ENCODE peak calls at places on chromosomes 3 and 15, in four cellular contexts. One of them, this sample, is unnamed. For H3K27me3, the result is how much of the 10 kb centered on the place peaks cover.

GRCh38 chr3:116020495-116020894 is 397.2 kb downstream of the GAP43 start:
- DNase-seq in heart left ventricle: no peak
- DNase-seq in breast epithelium: no peak
- DNase-seq in tibial artery: no peak
- DNase-seq in this sample: no peak

GRCh38 chr15:91844928-91845327 is 8.6 kb upstream of the SLCO3A1 start:
- DNase-seq in heart left ventricle: no peak
- DNase-seq in breast epithelium: no peak
- DNase-seq in tibial artery: no peak
- DNase-seq in this sample: no peak

GRCh38 chr3:24343084-24343783 is 151.4 kb downstream of the THRB start:
- DNase-seq in heart left ventricle: no peak
- DNase-seq in breast epithelium: no peak
- DNase-seq in tibial artery: no peak
- DNase-seq in this sample: no peak

GRCh38 chr15:85618956-85619491 is 175.7 kb downstream of the KLHL25 start:
- DNase-seq in heart left ventricle: peak
- DNase-seq in breast epithelium: peak
- DNase-seq in tibial artery: peak
- DNase-seq in this sample: peak

GRCh38 chr3:43770426-43771103 is 79.8 kb downstream of the ABHD5 start:
- DNase-seq in heart left ventricle: peak
- DNase-seq in breast epithelium: no peak
- DNase-seq in tibial artery: peak
- DNase-seq in this sample: no peak

GRCh38 chr3:168096210-168096795 is 579 bp upstream of the GOLIM4 start:
- DNase-seq in heart left ventricle: no peak
- DNase-seq in breast epithelium: no peak
- DNase-seq in tibial artery: no peak
- DNase-seq in this sample: no peak

GRCh38 chr3:114450008-114450596 is 156.3 kb downstream of the TIGIT start:
- DNase-seq in heart left ventricle: no peak
- DNase-seq in breast epithelium: no peak
- DNase-seq in tibial artery: no peak
- DNase-seq in this sample: no peak

GRCh38 chr3:43755511-43756200 is 64.9 kb downstream of the ABHD5 start:
- DNase-seq in heart left ventricle: no peak
- DNase-seq in breast epithelium: no peak
- DNase-seq in tibial artery: no peak
- DNase-seq in this sample: no peak

GRCh38 chr15:63288778-63289378 is 11.5 kb downstream of the APH1B start:
- DNase-seq in heart left ventricle: no peak
- DNase-seq in breast epithelium: no peak
- DNase-seq in tibial artery: no peak
- DNase-seq in this sample: no peak

GRCh38 chr3:134249442-134249841 is 1.2 kb downstream of the RYK start:
- DNase-seq in heart left ventricle: no peak
- DNase-seq in breast epithelium: no peak
- DNase-seq in tibial artery: no peak
- DNase-seq in this sample: no peak

GRCh38 chr3:185215873-185216586 is 37.8 kb downstream of the EHHADH start:
- DNase-seq in heart left ventricle: no peak
- DNase-seq in breast epithelium: no peak
- DNase-seq in tibial artery: no peak
- DNase-seq in this sample: no peak

GRCh38 chr3:194686414-194686815 is 732 bp downstream of the FAM43A start:
- DNase-seq in heart left ventricle: no peak
- DNase-seq in breast epithelium: no peak
- DNase-seq in tibial artery: no peak
- DNase-seq in this sample: no peak

GRCh38 chr3:143737065-143737464 is 111.2 kb downstream of the SLC9A9 start:
- DNase-seq in heart left ventricle: no peak
- DNase-seq in breast epithelium: no peak
- DNase-seq in tibial artery: no peak
- DNase-seq in this sample: no peak

GRCh38 chr3:27488821-27489220 is 4.6 kb upstream of the SLC4A7 start:
- DNase-seq in heart left ventricle: no peak
- DNase-seq in breast epithelium: no peak
- DNase-seq in tibial artery: no peak
- DNase-seq in this sample: no peak

GRCh38 chr3:67329358-67329757 is 325.1 kb downstream of the SUCLG2 start:
- DNase-seq in heart left ventricle: no peak
- DNase-seq in breast epithelium: no peak
- DNase-seq in tibial artery: no peak
- DNase-seq in this sample: no peak

GRCh38 chr3:139520028-139520737 is 19.4 kb downstream of the RBP1 start:
- DNase-seq in heart left ventricle: no peak
- DNase-seq in breast epithelium: no peak
- DNase-seq in tibial artery: no peak
- DNase-seq in this sample: no peak

GRCh38 chr15:97084650-97085049 is 754.1 kb downstream of the NR2F2 start:
- DNase-seq in heart left ventricle: no peak
- DNase-seq in breast epithelium: no peak
- DNase-seq in tibial artery: no peak
- DNase-seq in this sample: no peak

GRCh38 chr15:34331809-34332208 is 5.8 kb downstream of the SLC12A6 start:
- DNase-seq in heart left ventricle: no peak
- DNase-seq in breast epithelium: no peak
- DNase-seq in tibial artery: no peak
- DNase-seq in this sample: no peak

GRCh38 chr3:46085421-46086082 is 58.3 kb upstream of the XCR1 start:
- DNase-seq in heart left ventricle: no peak
- DNase-seq in breast epithelium: no peak
- DNase-seq in tibial artery: no peak
- DNase-seq in this sample: no peak

GRCh38 chr3:151816091-151816604 is 2.2 kb downstream of the AADAC start:
- DNase-seq in heart left ventricle: no peak
- DNase-seq in breast epithelium: no peak
- DNase-seq in tibial artery: no peak
- DNase-seq in this sample: no peak

GRCh38 chr15:90459368-90459767 is 70.4 kb upstream of the CRTC3 start:
- DNase-seq in heart left ventricle: peak
- DNase-seq in breast epithelium: no peak
- DNase-seq in tibial artery: no peak
- DNase-seq in this sample: no peak

GRCh38 chr15:35956066-35956465 is 410.1 kb upstream of the DPH6 start:
- DNase-seq in heart left ventricle: no peak
- DNase-seq in breast epithelium: no peak
- DNase-seq in tibial artery: no peak
- DNase-seq in this sample: no peak

GRCh38 chr15:67144609-67145306 is 79.4 kb downstream of the SMAD3 start:
- DNase-seq in heart left ventricle: no peak
- DNase-seq in breast epithelium: no peak
- DNase-seq in tibial artery: no peak
- DNase-seq in this sample: no peak

GRCh38 chr3:6091262-6091661 is 769.7 kb upstream of the GRM7 start:
- DNase-seq in heart left ventricle: no peak
- DNase-seq in breast epithelium: no peak
- DNase-seq in tibial artery: no peak
- DNase-seq in this sample: no peak

GRCh38 chr3:32440481-32441350 is 49.1 kb downstream of the CMTM7 start:
- DNase-seq in heart left ventricle: no peak
- DNase-seq in breast epithelium: peak
- DNase-seq in tibial artery: no peak
- DNase-seq in this sample: no peak

GRCh38 chr3:8445861-8446260 is 55.8 kb upstream of the LMCD1 start:
- DNase-seq in heart left ventricle: peak
- DNase-seq in breast epithelium: no peak
- DNase-seq in tibial artery: no peak
- DNase-seq in this sample: no peak

DNA sequence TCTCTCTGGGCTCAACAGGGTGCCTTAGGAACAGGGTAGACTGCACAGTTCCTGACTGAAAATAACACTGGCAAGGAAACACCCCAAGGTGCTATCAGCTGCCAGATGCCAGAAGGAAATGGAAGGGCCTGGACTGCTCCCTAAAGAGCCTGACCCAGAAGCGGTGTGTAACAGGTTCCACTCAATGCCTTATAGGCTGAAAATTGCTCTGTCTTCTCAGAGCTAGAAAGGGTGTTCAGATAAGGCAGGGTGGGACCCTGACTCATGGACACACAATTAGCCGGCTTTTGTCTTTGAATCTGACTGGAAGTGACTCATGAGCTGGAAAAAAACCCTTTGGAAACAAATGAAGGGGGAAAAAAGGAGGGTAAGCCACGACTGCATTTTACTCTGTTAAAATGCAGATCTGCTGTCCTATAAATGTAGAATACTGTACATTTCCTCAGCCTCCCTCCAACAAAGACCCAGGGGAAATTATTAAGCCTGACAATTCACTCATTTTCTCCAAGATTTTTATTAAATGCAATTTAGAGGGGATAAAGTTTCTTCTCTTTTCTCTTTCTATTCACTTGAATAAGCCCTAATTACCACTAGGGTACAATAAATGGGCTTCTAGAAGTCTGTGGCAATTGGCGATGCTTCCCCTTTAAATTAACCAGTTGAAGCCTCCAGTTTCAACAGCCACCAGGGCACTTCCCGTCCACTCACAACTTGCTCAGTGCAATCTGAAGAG is 160.2 kb upstream of the TBL1XR1 start:
- DNase-seq in heart left ventricle: peak
- DNase-seq in breast epithelium: no peak
- DNase-seq in tibial artery: peak
- DNase-seq in this sample: no peak
- TF ChIP-seq CTCF in heart left ventricle: no peak
- TF ChIP-seq CTCF in breast epithelium: no peak
- TF ChIP-seq CTCF in tibial artery: no peak
- TF ChIP-seq CTCF in this sample: no peak

GRCh38 chr3:4817128-4817527 is 162.1 kb upstream of the BHLHE40 start:
- DNase-seq in heart left ventricle: no peak
- DNase-seq in breast epithelium: no peak
- DNase-seq in tibial artery: no peak
- DNase-seq in this sample: no peak
- H3K27ac ChIP-seq in heart left ventricle: no peak
- H3K27ac ChIP-seq in breast epithelium: no peak
- H3K27ac ChIP-seq in tibial artery: no peak
- H3K27ac ChIP-seq in this sample: no peak

GRCh38 chr15:74337607-74338211 is 29.7 kb downstream of the CYP11A1 start:
- DNase-seq in heart left ventricle: no peak
- DNase-seq in breast epithelium: no peak
- DNase-seq in tibial artery: no peak
- DNase-seq in this sample: no peak
- H3K27me3 ChIP-seq in heart left ventricle: under half
- H3K27me3 ChIP-seq in breast epithelium: under half
- H3K27me3 ChIP-seq in tibial artery: under half
- H3K27me3 ChIP-seq in this sample: under half

GRCh38 chr3:111578867-111579266 is 16.3 kb downstream of the ZBED2 start:
- DNase-seq in heart left ventricle: no peak
- DNase-seq in breast epithelium: no peak
- DNase-seq in tibial artery: no peak
- DNase-seq in this sample: no peak

GRCh38 chr3:111579495-111579894 is 15.7 kb downstream of the ZBED2 start:
- DNase-seq in heart left ventricle: no peak
- DNase-seq in breast epithelium: no peak
- DNase-seq in tibial artery: no peak
- DNase-seq in this sample: no peak

GRCh38 chr3:111581403-111582113 is 13.6 kb downstream of the ZBED2 start:
- DNase-seq in heart left ventricle: no peak
- DNase-seq in breast epithelium: no peak
- DNase-seq in tibial artery: no peak
- DNase-seq in this sample: no peak

GRCh38 chr3:111577113-111577512 is 18.0 kb downstream of the ZBED2 start:
- DNase-seq in heart left ventricle: no peak
- DNase-seq in breast epithelium: no peak
- DNase-seq in tibial artery: no peak
- DNase-seq in this sample: no peak

GRCh38 chr3:111577798-111578685 is 17.1 kb downstream of the ZBED2 start:
- DNase-seq in heart left ventricle: no peak
- DNase-seq in breast epithelium: no peak
- DNase-seq in tibial artery: no peak
- DNase-seq in this sample: no peak
- TF ChIP-seq CTCF in heart left ventricle: peak
- TF ChIP-seq CTCF in breast epithelium: no peak
- TF ChIP-seq CTCF in tibial artery: no peak
- TF ChIP-seq CTCF in this sample: peak

GRCh38 chr3:126456211-126456610 is 19.5 kb downstream of the ZXDC start:
- DNase-seq in heart left ventricle: no peak
- DNase-seq in breast epithelium: no peak
- DNase-seq in tibial artery: no peak
- DNase-seq in this sample: no peak
- H3K27ac ChIP-seq in heart left ventricle: no peak
- H3K27ac ChIP-seq in breast epithelium: no peak
- H3K27ac ChIP-seq in tibial artery: no peak
- H3K27ac ChIP-seq in this sample: no peak

This sample was measured in CD4-positive, alpha-beta T cell.